ENCODE peak calls at places on chromosomes 5 and 9, in six cellular contexts. J is AG09309, L is chondrocyte, B is spleen, X is neural crest cell, U is GM06990. G is an unnamed sample.

GRCh38 chr5:92177926-92178487 is 794.9 kb upstream of the ARRDC3 start:
- DNase-seq in J (peak), L (no peak), B (no peak), X (no peak), U (no peak), G (no peak)

GRCh38 chr9:20304001-20304400 is 318.3 kb downstream of the MLLT3 start:
- DNase-seq in J (no peak), L (no peak), B (no peak), X (no peak), U (no peak), G (no peak)

GRCh38 chr9:135341612-135342169 is 137.9 kb upstream of the PPP1R26 start:
- DNase-seq in J (no peak), L (peak), B (peak), X (no peak), U (no peak), G (no peak)

GRCh38 chr5:93791520-93791972 is 50.1 kb upstream of the POU5F2 start:
- DNase-seq in J (no peak), L (no peak), B (no peak), X (no peak), U (no peak), G (no peak)

GRCh38 chr9:131111854-131112311 is 13.5 kb upstream of the NUP214 start:
- DNase-seq in J (no peak), L (peak), B (peak), X (peak), U (no peak), G (no peak)

GRCh38 chr5:119275146-119275872 is 80.5 kb upstream of the TNFAIP8 start:
- DNase-seq in J (no peak), L (no peak), B (no peak), X (no peak), U (peak), G (no peak)

GRCh38 chr5:1121891-1122290 is 10.0 kb upstream of the SLC12A7 start:
- DNase-seq in J (no peak), L (no peak), B (no peak), X (no peak), U (no peak), G (no peak)

GRCh38 chr5:44935871-44936270 is 127.1 kb downstream of the MRPS30 start:
- DNase-seq in J (no peak), L (no peak), B (no peak), X (no peak), U (no peak), G (no peak)

GRCh38 chr5:147464211-147464610 is 45.7 kb downstream of the DPYSL3 start:
- DNase-seq in J (no peak), L (no peak), B (no peak), X (no peak), U (no peak), G (no peak)

GRCh38 chr5:1983919-1984695 is 101.4 kb upstream of the IRX4 start:
- DNase-seq in J (no peak), L (no peak), B (no peak), X (no peak), U (no peak), G (no peak)

GRCh38 chr5:157350939-157351338 is 85.0 kb downstream of the CYFIP2 start:
- DNase-seq in J (no peak), L (no peak), B (no peak), X (no peak), U (peak), G (no peak)

GRCh38 chr9:119968837-119969707 is 599.8 kb upstream of the BRINP1 start:
- DNase-seq in J (peak), L (no peak), B (peak), X (peak), U (no peak), G (peak)

GRCh38 chr5:133610489-133611356 is 1.6 kb downstream of the FSTL4 start:
- DNase-seq in J (no peak), L (no peak), B (peak), X (peak), U (peak), G (no peak)

DNA sequence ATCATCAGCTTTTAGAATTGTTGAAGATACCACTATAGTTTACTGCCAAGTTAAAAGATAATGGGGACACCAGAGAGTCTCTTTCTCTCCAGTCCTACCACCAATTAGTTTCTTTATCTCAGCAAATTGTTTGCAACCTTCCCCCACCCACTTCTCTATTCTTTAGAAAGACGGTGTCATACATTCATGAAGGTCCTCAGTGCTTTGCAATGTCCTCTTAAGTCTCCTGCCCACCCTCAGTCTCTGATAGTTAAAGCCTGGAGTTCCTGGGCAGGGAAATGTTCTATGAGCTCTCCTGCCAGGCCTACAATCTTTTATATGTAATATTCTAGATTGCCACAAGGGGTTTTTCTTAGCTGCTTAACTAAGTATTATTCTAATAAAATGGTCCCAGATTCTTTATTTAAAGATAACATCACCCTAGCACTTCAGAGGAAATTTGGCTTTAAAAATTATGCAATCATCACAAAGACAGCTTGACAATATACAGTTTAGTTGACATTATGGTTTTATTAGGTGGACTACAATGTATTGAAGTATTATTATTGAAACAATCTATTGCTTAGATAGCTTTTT is 509.2 kb downstream of the CSNK1G3 start:
- DNase-seq in J (no peak), L (no peak), B (no peak), X (no peak), U (no peak), G (no peak)
- TF ChIP-seq CTCF in J (no peak), L (peak), B (no peak), X (no peak), U (no peak), G (peak)

DNA sequence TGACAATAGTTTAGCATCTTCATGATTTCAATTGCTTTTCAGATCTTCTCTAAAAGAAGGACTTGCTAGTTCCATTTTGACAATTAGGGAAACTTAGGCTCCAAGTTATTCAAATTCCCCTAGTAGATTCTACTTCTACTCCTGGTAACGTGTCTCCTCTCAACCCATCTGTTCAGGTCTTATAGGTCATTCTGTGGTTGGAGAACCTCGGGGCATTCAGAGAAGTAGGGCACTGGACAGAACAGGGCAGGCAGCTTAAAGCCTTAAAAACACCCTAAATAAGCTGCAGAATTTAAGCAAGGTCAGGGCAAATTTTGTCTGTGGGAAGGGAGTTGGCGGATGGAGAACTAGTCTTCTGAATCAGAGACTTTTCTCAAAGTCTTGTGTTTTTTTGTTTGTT is 132.4 kb downstream of the TMEM174 start:
- DNase-seq in J (no peak), L (no peak), B (no peak), X (no peak), U (no peak), G (no peak)
- TF ChIP-seq CTCF in J (no peak), L (no peak), B (no peak), X (no peak), U (no peak), G (no peak)

DNA sequence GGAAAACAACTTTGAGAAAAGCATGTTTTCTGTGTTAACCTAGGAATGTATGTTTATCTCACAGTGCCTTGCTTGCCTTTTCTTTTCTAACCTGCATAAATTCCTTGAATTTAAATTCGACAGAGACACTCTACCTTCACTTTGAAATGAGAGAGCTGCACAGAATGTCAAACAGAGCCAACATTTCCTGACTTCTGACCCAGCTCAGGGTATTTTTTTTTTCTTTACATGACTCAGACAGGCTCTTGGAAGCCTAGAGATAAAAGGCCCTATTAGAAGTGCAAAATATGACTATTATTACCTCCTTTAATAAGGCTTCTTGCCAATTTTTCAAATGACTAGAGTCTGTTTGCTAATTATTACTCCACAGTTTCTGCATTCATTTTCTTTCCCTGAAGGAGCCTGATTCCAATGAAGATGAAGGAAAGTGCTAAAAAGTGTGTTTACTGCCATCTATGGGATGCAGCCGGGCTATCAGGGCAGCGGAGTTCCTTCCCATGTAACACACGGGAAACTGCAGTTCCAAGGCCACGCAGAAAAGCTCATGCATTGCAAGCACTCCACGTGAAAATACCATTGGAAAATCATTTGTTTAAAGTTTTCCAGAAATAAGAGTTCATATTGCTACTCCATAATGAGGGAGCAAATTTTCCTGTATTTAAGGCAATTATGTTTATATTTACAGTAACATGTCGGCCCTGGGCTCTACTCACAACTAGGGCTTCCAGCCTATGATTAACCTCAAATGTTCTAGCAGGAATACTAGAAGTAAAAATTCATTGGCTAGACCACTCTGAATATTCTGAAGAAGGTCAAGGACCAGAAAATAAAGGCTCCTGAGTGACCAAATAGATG is 485.6 kb downstream of the ZSWIM6 start:
- DNase-seq in J (peak), L (no peak), B (no peak), X (peak), U (no peak), G (no peak)
- TF ChIP-seq CTCF in J (peak), L (peak), B (peak), X (peak), U (peak), G (peak)

DNA sequence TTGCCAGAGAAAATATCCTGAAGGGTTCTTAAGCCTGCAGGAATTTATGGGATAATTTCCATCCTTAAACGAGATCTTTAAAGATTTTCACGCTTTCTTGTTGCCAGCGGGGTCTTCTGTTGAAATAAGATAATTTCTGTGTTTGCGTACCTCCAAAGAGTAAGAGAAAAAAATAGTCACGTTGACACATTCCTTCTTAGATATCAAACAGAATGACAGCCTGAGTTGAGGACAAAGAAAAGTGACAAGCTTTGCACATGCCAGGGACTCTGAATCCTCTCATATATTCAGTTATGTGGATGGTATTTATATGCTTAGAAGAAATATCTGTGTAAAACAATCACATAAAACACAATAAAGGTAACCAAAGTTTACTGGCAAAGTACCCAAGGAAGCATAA is 21.6 kb upstream of the PAM start:
- DNase-seq in J (no peak), L (no peak), B (no peak), X (no peak), U (no peak), G (no peak)
- TF ChIP-seq CTCF in J (no peak), L (no peak), B (no peak), X (no peak), U (no peak), G (no peak)

GRCh38 chr5:154766558-154767281 is 11.5 kb downstream of the LARP1 start:
- DNase-seq in J (no peak), L (no peak), B (no peak), X (no peak), U (no peak), G (no peak)
- TF ChIP-seq CTCF in J (no peak), L (no peak), B (no peak), X (no peak), U (no peak), G (no peak)

GRCh38 chr5:72587909-72588308 is 80.7 kb upstream of the ZNF366 start:
- DNase-seq in J (no peak), L (no peak), B (no peak), X (no peak), U (no peak), G (no peak)
- TF ChIP-seq CTCF in J (no peak), L (no peak), B (no peak), X (no peak), U (no peak), G (no peak)

DNA sequence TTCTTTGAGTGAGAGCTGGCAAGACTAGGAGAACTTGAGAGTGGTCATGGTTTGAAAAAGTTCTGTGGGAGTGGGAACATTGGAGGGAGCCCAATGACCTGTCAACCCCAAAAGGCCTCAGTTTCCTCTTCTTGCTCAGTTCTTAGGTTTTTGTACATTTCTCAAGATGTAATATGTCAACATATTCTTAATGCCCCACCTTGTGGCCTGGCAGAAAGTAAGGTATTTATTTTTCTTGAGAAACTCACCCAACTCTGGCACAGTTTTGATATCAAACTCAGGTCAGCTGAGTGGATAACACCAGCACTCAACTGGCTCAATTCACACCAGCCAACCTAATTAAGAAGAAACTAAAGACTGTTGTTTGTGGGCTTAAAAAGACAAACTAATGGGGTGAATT is 123.0 kb upstream of the SLC27A6 start:
- DNase-seq in J (no peak), L (no peak), B (no peak), X (no peak), U (no peak), G (no peak)
- TF ChIP-seq CTCF in J (no peak), L (peak), B (no peak), X (peak), U (no peak), G (no peak)

G was measured in GM12864.